ENCODE peak calls at places on chromosome 7, in four cellular contexts. R, Z, U and P are unnamed samples.

GRCh38 chr7:94810496-94810895 is 96.9 kb upstream of the PPP1R9A start:
- DNase-seq in R (peak), Z (no peak), U (no peak), P (no peak)

GRCh38 chr7:94228678-94229077 is 166.0 kb upstream of the COL1A2 start:
- DNase-seq in R (peak), Z (no peak), U (no peak), P (no peak)

GRCh38 chr7:12062062-12062461 is 149.0 kb upstream of the TMEM106B start:
- DNase-seq in R (no peak), Z (no peak), U (no peak), P (no peak)

GRCh38 chr7:121406866-121407439 is 10.8 kb upstream of the FAM3C start:
- DNase-seq in R (no peak), Z (no peak), U (no peak), P (no peak)

GRCh38 chr7:78139335-78139734 is 340.8 kb downstream of the PHTF2 start:
- DNase-seq in R (peak), Z (peak), U (no peak), P (peak)

GRCh38 chr7:116393654-116394053 is 105.9 kb upstream of the CAV2 start:
- DNase-seq in R (peak), Z (no peak), U (no peak), P (peak)

GRCh38 chr7:36686499-36686898 is 37.8 kb downstream of the AOAH start:
- DNase-seq in R (peak), Z (no peak), U (peak), P (peak)

GRCh38 chr7:82007315-82007714 is 237.5 kb upstream of the HGF start:
- DNase-seq in R (no peak), Z (no peak), U (no peak), P (no peak)

GRCh38 chr7:41143074-41143473 is 559.8 kb downstream of the INHBA start:
- DNase-seq in R (no peak), Z (no peak), U (no peak), P (no peak)

GRCh38 chr7:27576360-27576944 is 86.2 kb downstream of the HIBADH start:
- DNase-seq in R (peak), Z (no peak), U (peak), P (peak)

GRCh38 chr7:94654764-94655561 is 970 bp downstream of the SGCE start:
- DNase-seq in R (peak), Z (no peak), U (peak), P (peak)

GRCh38 chr7:71237945-71238344 is 106.0 kb downstream of the GALNT17 start:
- DNase-seq in R (no peak), Z (no peak), U (no peak), P (no peak)

GRCh38 chr7:76354516-76354915 is 4.3 kb downstream of the YWHAG start:
- DNase-seq in R (no peak), Z (no peak), U (no peak), P (no peak)

GRCh38 chr7:44678468-44679179 is 70.0 kb upstream of the ZMIZ2 start:
- DNase-seq in R (peak), Z (peak), U (no peak), P (peak)

GRCh38 chr7:91941450-91941849 is 788 bp downstream of the AKAP9 start:
- DNase-seq in R (peak), Z (no peak), U (no peak), P (peak)

GRCh38 chr7:73341877-73342276 is 13.9 kb downstream of the FKBP6 start:
- DNase-seq in R (peak), Z (no peak), U (peak), P (peak)

GRCh38 chr7:18109762-18110161 is 82.1 kb upstream of the PRPS1L1 start:
- DNase-seq in R (peak), Z (no peak), U (no peak), P (peak)

GRCh38 chr7:333399-333776 is 43.4 kb downstream of the FOXL3 start:
- DNase-seq in R (no peak), Z (no peak), U (peak), P (no peak)